ENCODE peak calls at places on chromosomes 2 and 18, in six cellular contexts. G, N, W, X, D and R are unnamed samples.

GRCh38 chr18:8656226-8656625 is 47.0 kb downstream of the RAB12 start:
- DNase-seq in G (no peak), N (no peak), W (no peak), X (no peak), D (no peak), R (no peak)

GRCh38 chr18:38076346-38077053 is 510.9 kb upstream of the CELF4 start:
- DNase-seq in G (no peak), N (no peak), W (no peak), X (no peak), D (no peak), R (no peak)

GRCh38 chr2:143264851-143265250 is 135.6 kb downstream of the ARHGAP15 start:
- DNase-seq in G (no peak), N (peak), W (no peak), X (no peak), D (no peak), R (peak)

GRCh38 chr2:46471705-46472104 is 7.7 kb upstream of the TMEM247 start:
- DNase-seq in G (no peak), N (no peak), W (no peak), X (no peak), D (no peak), R (no peak)

GRCh38 chr2:222492683-222493082 is 68.3 kb downstream of the SGPP2 start:
- DNase-seq in G (no peak), N (no peak), W (no peak), X (no peak), D (no peak), R (no peak)

GRCh38 chr2:186443851-186444250 is 42.2 kb upstream of the ZC3H15 start:
- DNase-seq in G (no peak), N (no peak), W (no peak), X (no peak), D (no peak), R (no peak)

GRCh38 chr18:29892960-29893558 is 1149.5 kb downstream of the DSC3 start:
- DNase-seq in G (peak), N (no peak), W (no peak), X (peak), D (no peak), R (peak)

GRCh38 chr2:180124273-180124881 is 117.3 kb upstream of the CWC22 start:
- DNase-seq in G (peak), N (peak), W (peak), X (peak), D (no peak), R (peak)

GRCh38 chr2:30664761-30665358 is 142.4 kb downstream of the CAPN13 start:
- DNase-seq in G (peak), N (peak), W (no peak), X (peak), D (no peak), R (peak)

GRCh38 chr2:176814740-176815367 is 397.7 kb upstream of the HNRNPA3 start:
- DNase-seq in G (peak), N (peak), W (peak), X (peak), D (no peak), R (peak)

GRCh38 chr2:181895788-181896187 is 4.3 kb downstream of the ITPRID2 start:
- DNase-seq in G (no peak), N (no peak), W (no peak), X (no peak), D (no peak), R (no peak)

GRCh38 chr18:45621068-45621511 is 5.8 kb downstream of the SLC14A2 start:
- DNase-seq in G (peak), N (peak), W (peak), X (peak), D (peak), R (peak)

GRCh38 chr2:121485039-121485438 is 45.6 kb upstream of the RNU4ATAC start:
- DNase-seq in G (no peak), N (peak), W (no peak), X (peak), D (no peak), R (peak)

GRCh38 chr2:28619213-28620196 is 123.6 kb downstream of the PLB1 start:
- DNase-seq in G (no peak), N (peak), W (no peak), X (no peak), D (no peak), R (no peak)

GRCh38 chr2:72092099-72092498 is 55.6 kb downstream of the CYP26B1 start:
- DNase-seq in G (no peak), N (no peak), W (no peak), X (no peak), D (no peak), R (no peak)

GRCh38 chr2:33529771-33530481 is 53.5 kb downstream of the RASGRP3 start:
- DNase-seq in G (no peak), N (peak), W (no peak), X (peak), D (no peak), R (peak)

GRCh38 chr2:201964631-201965206 is 68.9 kb upstream of the FZD7 start:
- DNase-seq in G (no peak), N (no peak), W (peak), X (no peak), D (peak), R (no peak)